ENCODE peak calls at places on chromosomes 16 and 17, in four cellular contexts. One of them, this sample, is unnamed.

GRCh38 chr16:27246439-27246838 is 22.1 kb downstream of the NSMCE1 start:
- DNase-seq in fibroblast of mammary gland: no peak
- DNase-seq in kidney tubule cell: no peak
- DNase-seq in myocyte: no peak
- DNase-seq in this sample: no peak

GRCh38 chr16:31860508-31860907 is 13.1 kb upstream of the ZNF267 start:
- DNase-seq in fibroblast of mammary gland: no peak
- DNase-seq in kidney tubule cell: no peak
- DNase-seq in myocyte: no peak
- DNase-seq in this sample: no peak

GRCh38 chr16:79764415-79765149 is 164.0 kb upstream of the MAF start:
- DNase-seq in fibroblast of mammary gland: no peak
- DNase-seq in kidney tubule cell: no peak
- DNase-seq in myocyte: no peak
- DNase-seq in this sample: no peak

GRCh38 chr17:33972756-33973155 is 282.3 kb upstream of the CCL2 start:
- DNase-seq in fibroblast of mammary gland: no peak
- DNase-seq in kidney tubule cell: no peak
- DNase-seq in myocyte: no peak
- DNase-seq in this sample: no peak

GRCh38 chr16:12168054-12169018 is 191.8 kb downstream of the SNX29 start:
- DNase-seq in fibroblast of mammary gland: no peak
- DNase-seq in kidney tubule cell: no peak
- DNase-seq in myocyte: no peak
- DNase-seq in this sample: no peak

GRCh38 chr17:57926723-57927047 is 28.5 kb downstream of the CUEDC1 start:
- DNase-seq in fibroblast of mammary gland: no peak
- DNase-seq in kidney tubule cell: no peak
- DNase-seq in myocyte: no peak
- DNase-seq in this sample: no peak

GRCh38 chr17:550776-551175 is 163.9 kb downstream of the VPS53 start:
- DNase-seq in fibroblast of mammary gland: peak; percentile 17
- DNase-seq in kidney tubule cell: peak; percentile 62
- DNase-seq in myocyte: peak; percentile 75
- DNase-seq in this sample: no peak

GRCh38 chr16:30760577-30761426 is 1.1 kb downstream of the CFAP119 start:
- DNase-seq in fibroblast of mammary gland: peak; percentile 13
- DNase-seq in kidney tubule cell: no peak
- DNase-seq in myocyte: no peak
- DNase-seq in this sample: no peak

GRCh38 chr17:78185981-78186688 is 717 bp downstream of the TK1 start:
- DNase-seq in fibroblast of mammary gland: peak; percentile 44
- DNase-seq in kidney tubule cell: peak; percentile 76
- DNase-seq in myocyte: peak; percentile 80
- DNase-seq in this sample: peak; percentile 48

GRCh38 chr16:88008835-88009234 is 57.6 kb downstream of the BANP start:
- DNase-seq in fibroblast of mammary gland: no peak
- DNase-seq in kidney tubule cell: no peak
- DNase-seq in myocyte: no peak
- DNase-seq in this sample: no peak

GRCh38 chr17:17859909-17860760 is 23.3 kb upstream of the SREBF1 start:
- DNase-seq in fibroblast of mammary gland: peak; percentile 52
- DNase-seq in kidney tubule cell: peak; percentile 68
- DNase-seq in myocyte: peak; percentile 71
- DNase-seq in this sample: peak; percentile 86

GRCh38 chr17:79834575-79835469 is 4.4 kb downstream of the CBX4 start:
- DNase-seq in fibroblast of mammary gland: no peak
- DNase-seq in kidney tubule cell: peak; percentile 10
- DNase-seq in myocyte: no peak
- DNase-seq in this sample: no peak

GRCh38 chr17:33970271-33970670 is 284.8 kb upstream of the CCL2 start:
- DNase-seq in fibroblast of mammary gland: no peak
- DNase-seq in kidney tubule cell: no peak
- DNase-seq in myocyte: no peak
- DNase-seq in this sample: no peak

GRCh38 chr16:72481419-72481818 is 309.5 kb upstream of the PMFBP1 start:
- DNase-seq in fibroblast of mammary gland: peak; percentile 5
- DNase-seq in kidney tubule cell: no peak
- DNase-seq in myocyte: no peak
- DNase-seq in this sample: no peak

GRCh38 chr17:14197582-14197981 is 39.1 kb downstream of the CDRT15 start:
- DNase-seq in fibroblast of mammary gland: no peak
- DNase-seq in kidney tubule cell: no peak
- DNase-seq in myocyte: no peak
- DNase-seq in this sample: no peak

GRCh38 chr17:39663688-39664580 is 1.2 kb upstream of the TCAP start:
- DNase-seq in fibroblast of mammary gland: no peak
- DNase-seq in kidney tubule cell: peak; percentile 52
- DNase-seq in myocyte: no peak
- DNase-seq in this sample: no peak

GRCh38 chr16:69772560-69773254 is 10.6 kb downstream of the WWP2 start:
- DNase-seq in fibroblast of mammary gland: peak; percentile 23
- DNase-seq in kidney tubule cell: peak; percentile 58
- DNase-seq in myocyte: peak; percentile 41
- DNase-seq in this sample: peak; percentile 41

GRCh38 chr17:47864791-47865216 is 13.8 kb upstream of the SP6 start:
- DNase-seq in fibroblast of mammary gland: no peak
- DNase-seq in kidney tubule cell: peak; percentile 22
- DNase-seq in myocyte: no peak
- DNase-seq in this sample: no peak

GRCh38 chr16:58109881-58110280 is 19.3 kb downstream of the CFAP20 start:
- DNase-seq in fibroblast of mammary gland: no peak
- DNase-seq in kidney tubule cell: no peak
- DNase-seq in myocyte: no peak
- DNase-seq in this sample: no peak

GRCh38 chr17:72536788-72537187 is 416.0 kb downstream of the SOX9 start:
- DNase-seq in fibroblast of mammary gland: no peak
- DNase-seq in kidney tubule cell: no peak
- DNase-seq in myocyte: no peak
- DNase-seq in this sample: no peak

GRCh38 chr17:62652251-62653001 is 25.0 kb downstream of the MRC2 start:
- DNase-seq in fibroblast of mammary gland: peak; percentile 70
- DNase-seq in kidney tubule cell: peak; percentile 87
- DNase-seq in myocyte: peak; percentile 88
- DNase-seq in this sample: peak; percentile 54

GRCh38 chr17:74851612-74852236 is 8.0 kb downstream of the GRIN2C start:
- DNase-seq in fibroblast of mammary gland: no peak
- DNase-seq in kidney tubule cell: no peak
- DNase-seq in myocyte: no peak
- DNase-seq in this sample: no peak

This sample was measured in adrenal gland.